ENCODE peak calls at places on chromosomes 6 and 20, in seven cellular contexts. N, O, F, Z, E, T and V are unnamed samples.
A peak's percentile ranks its signal among the peaks of the same experiment; 100 is the strongest.

GRCh38 chr20:44861547-44862006 is 23.9 kb upstream of the YWHAB start:
- DNase-seq in N (peak; percentile 10), O (no peak), F (peak; percentile 16), Z (peak; percentile 69), E (peak; percentile 83), T (no peak), V (peak; percentile 26)

GRCh38 chr6:38443341-38443740 is 196.4 kb downstream of the BTBD9 start:
- DNase-seq in N (no peak), O (no peak), F (no peak), Z (no peak), E (no peak), T (no peak), V (no peak)

GRCh38 chr6:10276106-10276505 is 138.8 kb downstream of the TFAP2A start:
- DNase-seq in N (no peak), O (no peak), F (no peak), Z (no peak), E (no peak), T (no peak), V (no peak)

GRCh38 chr6:168129292-168130167 is 50.5 kb upstream of the FRMD1 start:
- DNase-seq in N (no peak), O (no peak), F (no peak), Z (no peak), E (no peak), T (no peak), V (no peak)

GRCh38 chr20:51463998-51464397 is 78.5 kb downstream of the NFATC2 start:
- DNase-seq in N (no peak), O (peak; percentile 28), F (no peak), Z (no peak), E (no peak), T (no peak), V (no peak)

GRCh38 chr6:10402648-10403311 is 12.1 kb downstream of the TFAP2A start:
- DNase-seq in N (no peak), O (no peak), F (no peak), Z (no peak), E (no peak), T (no peak), V (no peak)

GRCh38 chr6:138805431-138805830 is 9.5 kb downstream of the ECT2L start:
- DNase-seq in N (no peak), O (no peak), F (peak; percentile 13), Z (no peak), E (no peak), T (peak; percentile 40), V (no peak)

GRCh38 chr20:35884541-35884865 is 69.8 kb downstream of the SCAND1 start:
- DNase-seq in N (no peak), O (no peak), F (no peak), Z (no peak), E (no peak), T (no peak), V (no peak)

GRCh38 chr20:17542993-17543412 is 11.8 kb upstream of the BFSP1 start:
- DNase-seq in N (no peak), O (no peak), F (peak; percentile 92), Z (no peak), E (no peak), T (no peak), V (no peak)

GRCh38 chr20:21162631-21163030 is 36.7 kb downstream of the KIZ start:
- DNase-seq in N (no peak), O (no peak), F (no peak), Z (no peak), E (no peak), T (no peak), V (no peak)

GRCh38 chr6:73768630-73769029 is 72.6 kb downstream of the CD109 start:
- DNase-seq in N (no peak), O (no peak), F (no peak), Z (no peak), E (no peak), T (no peak), V (no peak)

GRCh38 chr20:24838551-24839530 is 110.2 kb upstream of the CST7 start:
- DNase-seq in N (no peak), O (no peak), F (no peak), Z (no peak), E (no peak), T (no peak), V (no peak)

GRCh38 chr6:35728663-35729348 is 8.0 kb upstream of the ARMC12 start:
- DNase-seq in N (no peak), O (peak; percentile 88), F (no peak), Z (peak; percentile 88), E (no peak), T (peak; percentile 65), V (peak; percentile 31)

GRCh38 chr6:137217801-137218472 is 1.2 kb downstream of the IFNGR1 start:
- DNase-seq in N (no peak), O (no peak), F (no peak), Z (peak; percentile 59), E (peak; percentile 51), T (no peak), V (no peak)

GRCh38 chr6:100184473-100184872 is 190.4 kb upstream of the MCHR2 start:
- DNase-seq in N (no peak), O (no peak), F (no peak), Z (no peak), E (no peak), T (no peak), V (no peak)

GRCh38 chr6:161128680-161129196 is 137.2 kb downstream of the MAP3K4 start:
- DNase-seq in N (no peak), O (no peak), F (peak; percentile 86), Z (no peak), E (no peak), T (no peak), V (no peak)

GRCh38 chr20:25257756-25258462 is 10.0 kb downstream of the PYGB start:
- DNase-seq in N (no peak), O (no peak), F (no peak), Z (peak; percentile 32), E (no peak), T (no peak), V (no peak)

GRCh38 chr20:8007490-8007889 is 12.1 kb downstream of the TMX4 start:
- DNase-seq in N (no peak), O (no peak), F (no peak), Z (no peak), E (no peak), T (no peak), V (no peak)

GRCh38 chr20:49185071-49185757 is 2.9 kb downstream of the STAU1 start:
- DNase-seq in N (no peak), O (no peak), F (no peak), Z (no peak), E (no peak), T (no peak), V (no peak)

GRCh38 chr6:33407132-33407718 is 3.6 kb upstream of the PHF1 start:
- DNase-seq in N (no peak), O (no peak), F (no peak), Z (no peak), E (no peak), T (no peak), V (no peak)

GRCh38 chr6:132491303-132491702 is 21.6 kb downstream of the STX7 start:
- DNase-seq in N (no peak), O (no peak), F (peak; percentile 73), Z (no peak), E (peak; percentile 70), T (no peak), V (no peak)

GRCh38 chr6:132490478-132491204 is 22.3 kb downstream of the STX7 start:
- DNase-seq in N (no peak), O (no peak), F (no peak), Z (no peak), E (no peak), T (no peak), V (no peak)

GRCh38 chr6:132490024-132490423 is 22.9 kb downstream of the STX7 start:
- DNase-seq in N (no peak), O (no peak), F (no peak), Z (peak; percentile 51), E (peak; percentile 73), T (no peak), V (no peak)

GRCh38 chr6:132489376-132489775 is 23.5 kb downstream of the STX7 start:
- DNase-seq in N (no peak), O (no peak), F (no peak), Z (no peak), E (no peak), T (no peak), V (no peak)

DNA sequence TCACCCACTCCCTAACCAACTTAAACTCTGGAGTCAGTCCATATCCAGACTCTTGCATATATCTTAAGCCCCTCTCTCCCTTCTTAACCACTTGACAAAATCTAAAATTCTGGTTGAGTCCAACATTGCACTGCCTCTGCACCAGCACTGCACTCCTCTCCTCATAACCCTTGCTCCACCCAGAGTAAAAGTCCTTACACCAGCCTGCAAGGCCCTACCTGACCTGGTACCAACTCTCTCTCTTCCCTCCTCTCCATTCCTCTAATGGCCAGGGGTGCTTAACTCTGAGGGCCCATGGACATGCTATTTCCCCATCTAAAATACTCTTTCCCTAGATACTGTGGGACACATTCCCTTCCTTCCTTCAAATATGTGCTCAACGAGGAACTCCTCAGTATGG is 21.0 kb downstream of the STX7 start:
- DNase-seq in N (no peak), O (no peak), F (no peak), Z (no peak), E (no peak), T (no peak), V (no peak)
- H3K27ac ChIP-seq in N (no peak overlapping the region), O (no peak overlapping the region), F (no peak overlapping the region), Z (no peak overlapping the region), E (no peak overlapping the region), T (peak overlapping the region; percentile 61), V (no peak overlapping the region)

DNA sequence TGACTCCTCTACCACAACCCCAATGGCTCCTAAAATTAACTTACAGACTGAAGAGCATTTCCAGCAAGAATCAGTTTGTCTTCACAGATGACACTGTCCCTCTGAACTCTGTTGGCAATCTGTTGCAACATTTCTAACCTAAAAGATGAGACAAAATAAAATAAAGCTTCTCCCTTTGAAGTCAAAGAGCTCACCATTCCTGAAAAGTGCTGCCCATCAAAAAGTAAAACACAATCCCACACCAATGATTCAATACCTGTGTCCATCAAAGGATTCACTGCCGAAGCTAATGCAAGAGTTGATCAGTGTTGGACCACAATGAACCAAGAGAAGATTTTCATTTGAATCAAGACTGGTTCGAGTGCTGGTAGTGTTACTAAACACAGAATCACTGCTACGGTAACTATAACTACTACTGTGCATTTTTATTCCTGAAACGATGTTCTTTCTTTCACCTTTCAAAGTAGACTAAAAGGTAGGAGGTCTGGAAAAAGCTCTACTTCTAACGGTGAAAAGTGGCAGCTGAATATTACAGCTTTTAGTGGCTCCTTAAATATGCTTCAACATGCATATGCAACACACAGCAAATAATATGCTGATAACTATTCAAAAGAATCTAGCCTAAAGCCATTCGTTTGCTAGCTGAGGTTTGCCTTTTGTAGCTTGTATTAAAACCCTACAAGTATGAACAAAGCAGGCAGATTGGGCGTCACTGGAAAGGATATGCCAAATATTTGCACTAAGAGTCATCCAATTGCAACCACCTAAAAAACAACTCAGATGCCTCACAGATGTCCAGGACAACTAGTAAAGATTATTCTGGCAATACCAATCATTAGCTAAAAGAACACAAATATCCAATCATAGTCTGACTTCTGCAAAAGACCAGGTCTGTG is at the start of gene DST:
- DNase-seq in N (no peak), O (no peak), F (peak; percentile 89), Z (no peak), E (no peak), T (no peak), V (no peak)
- H3K27ac ChIP-seq in N (no peak within 1 kb of the TSS), O (no peak within 1 kb of the TSS), F (peak within 1 kb of the TSS; percentile 61), Z (peak within 1 kb of the TSS; percentile 53), E (no peak within 1 kb of the TSS), T (peak within 1 kb of the TSS; percentile 47), V (no peak within 1 kb of the TSS)

GRCh38 chr20:58597021-58597940 is 53.8 kb upstream of the STX16 start:
- DNase-seq in N (no peak), O (no peak), F (no peak), Z (peak; percentile 64), E (peak; percentile 79), T (peak; percentile 60), V (no peak)
- H3K27ac ChIP-seq in N (no peak overlapping the region), O (no peak overlapping the region), F (no peak overlapping the region), Z (peak overlapping the region; percentile 4), E (no peak overlapping the region), T (peak overlapping the region; percentile 73), V (peak overlapping the region; percentile 41)

GRCh38 chr6:135053433-135053832 is 1.2 kb downstream of the HBS1L start:
- DNase-seq in N (no peak), O (no peak), F (no peak), Z (no peak), E (no peak), T (no peak), V (no peak)
- H3K27ac ChIP-seq in N (no peak overlapping the region), O (no peak overlapping the region), F (no peak overlapping the region), Z (no peak overlapping the region), E (no peak overlapping the region), T (no peak overlapping the region), V (no peak overlapping the region)